ENCODE peak calls at places on chromosomes 4 and X, in six cellular contexts. One of them, this sample, is unnamed.

GRCh38 chrX:40719218-40719617 is 16.1 kb downstream of the MED14 start:
- DNase-seq in CD4-positive, alpha-beta T cell: no peak
- DNase-seq in testis: no peak
- DNase-seq in foreskin fibroblast: peak
- DNase-seq in GM06990: no peak
- DNase-seq in AG04450: peak
- DNase-seq in this sample: no peak

GRCh38 chr4:187586892-187587291 is 408.7 kb upstream of the ZFP42 start:
- DNase-seq in CD4-positive, alpha-beta T cell: no peak
- DNase-seq in AG04450: no peak
- DNase-seq in GM06990: no peak
- DNase-seq in testis: no peak
- DNase-seq in foreskin fibroblast: peak
- DNase-seq in this sample: no peak

GRCh38 chr4:139851133-139851532 is 185.5 kb downstream of the MGST2 start:
- DNase-seq in AG04450: no peak
- DNase-seq in testis: no peak
- DNase-seq in GM06990: no peak
- DNase-seq in foreskin fibroblast: no peak
- DNase-seq in CD4-positive, alpha-beta T cell: no peak
- DNase-seq in this sample: no peak

GRCh38 chrX:94400488-94400887 is 726.5 kb downstream of the FAM133A start:
- DNase-seq in testis: no peak
- DNase-seq in CD4-positive, alpha-beta T cell: no peak
- DNase-seq in AG04450: no peak
- DNase-seq in foreskin fibroblast: no peak
- DNase-seq in GM06990: peak
- DNase-seq in this sample: no peak

GRCh38 chrX:11180571-11180970 is 69.4 kb downstream of the HCCS start:
- DNase-seq in GM06990: no peak
- DNase-seq in CD4-positive, alpha-beta T cell: no peak
- DNase-seq in testis: no peak
- DNase-seq in AG04450: no peak
- DNase-seq in foreskin fibroblast: no peak
- DNase-seq in this sample: no peak

GRCh38 chr4:127291316-127291715 is 341.4 kb upstream of the INTU start:
- DNase-seq in GM06990: no peak
- DNase-seq in testis: no peak
- DNase-seq in foreskin fibroblast: no peak
- DNase-seq in CD4-positive, alpha-beta T cell: no peak
- DNase-seq in AG04450: no peak
- DNase-seq in this sample: no peak

GRCh38 chrX:129522184-129523059 is 868 bp downstream of the SMARCA1 start:
- DNase-seq in foreskin fibroblast: peak
- DNase-seq in testis: peak
- DNase-seq in AG04450: no peak
- DNase-seq in GM06990: no peak
- DNase-seq in CD4-positive, alpha-beta T cell: no peak
- DNase-seq in this sample: peak

GRCh38 chrX:19372170-19373033 is 28.7 kb downstream of the PDHA1 start:
- DNase-seq in GM06990: peak
- DNase-seq in AG04450: peak
- DNase-seq in testis: peak
- DNase-seq in foreskin fibroblast: peak
- DNase-seq in CD4-positive, alpha-beta T cell: peak
- DNase-seq in this sample: peak

GRCh38 chrX:69021095-69021494 is 144.2 kb downstream of the PJA1 start:
- DNase-seq in foreskin fibroblast: no peak
- DNase-seq in testis: no peak
- DNase-seq in GM06990: no peak
- DNase-seq in AG04450: no peak
- DNase-seq in CD4-positive, alpha-beta T cell: no peak
- DNase-seq in this sample: peak

GRCh38 chr4:94728056-94728766 is 29.5 kb upstream of the BMPR1B start:
- DNase-seq in GM06990: no peak
- DNase-seq in foreskin fibroblast: peak
- DNase-seq in testis: no peak
- DNase-seq in CD4-positive, alpha-beta T cell: no peak
- DNase-seq in AG04450: no peak
- DNase-seq in this sample: no peak

GRCh38 chrX:531611-531936 is 99.0 kb upstream of the SHOX start:
- DNase-seq in CD4-positive, alpha-beta T cell: no peak
- DNase-seq in foreskin fibroblast: no peak
- DNase-seq in testis: no peak
- DNase-seq in AG04450: no peak
- DNase-seq in GM06990: no peak
- DNase-seq in this sample: no peak

GRCh38 chrX:3026074-3026588 is 15.1 kb upstream of the ARSF start:
- DNase-seq in GM06990: no peak
- DNase-seq in CD4-positive, alpha-beta T cell: no peak
- DNase-seq in AG04450: no peak
- DNase-seq in foreskin fibroblast: no peak
- DNase-seq in testis: no peak
- DNase-seq in this sample: no peak

GRCh38 chrX:32572644-32573043 is 638.7 kb downstream of the DMD start:
- DNase-seq in foreskin fibroblast: no peak
- DNase-seq in testis: no peak
- DNase-seq in CD4-positive, alpha-beta T cell: no peak
- DNase-seq in GM06990: no peak
- DNase-seq in AG04450: no peak
- DNase-seq in this sample: no peak

GRCh38 chr4:5995901-5996623 is 22.2 kb downstream of the C4orf50 start:
- DNase-seq in CD4-positive, alpha-beta T cell: no peak
- DNase-seq in AG04450: no peak
- DNase-seq in testis: no peak
- DNase-seq in GM06990: peak
- DNase-seq in foreskin fibroblast: no peak
- DNase-seq in this sample: peak

GRCh38 chrX:49165901-49166881 is 3.6 kb downstream of the MAGIX start:
- DNase-seq in GM06990: peak
- DNase-seq in testis: peak
- DNase-seq in foreskin fibroblast: peak
- DNase-seq in AG04450: no peak
- DNase-seq in CD4-positive, alpha-beta T cell: peak
- DNase-seq in this sample: peak
- TF ChIP-seq CTCF in GM06990: peak
- TF ChIP-seq CTCF in testis: no peak
- TF ChIP-seq CTCF in foreskin fibroblast: no peak
- TF ChIP-seq CTCF in AG04450: no peak
- TF ChIP-seq CTCF in CD4-positive, alpha-beta T cell: peak
- TF ChIP-seq CTCF in this sample: no peak

GRCh38 chrX:27399146-27399456 is 64.0 kb downstream of the PPP4R3C start:
- DNase-seq in testis: no peak
- DNase-seq in AG04450: no peak
- DNase-seq in foreskin fibroblast: no peak
- DNase-seq in CD4-positive, alpha-beta T cell: no peak
- DNase-seq in GM06990: no peak
- DNase-seq in this sample: no peak
- TF ChIP-seq CTCF in testis: no peak
- TF ChIP-seq CTCF in AG04450: no peak
- TF ChIP-seq CTCF in foreskin fibroblast: no peak
- TF ChIP-seq CTCF in CD4-positive, alpha-beta T cell: no peak
- TF ChIP-seq CTCF in GM06990: no peak
- TF ChIP-seq CTCF in this sample: no peak

DNA sequence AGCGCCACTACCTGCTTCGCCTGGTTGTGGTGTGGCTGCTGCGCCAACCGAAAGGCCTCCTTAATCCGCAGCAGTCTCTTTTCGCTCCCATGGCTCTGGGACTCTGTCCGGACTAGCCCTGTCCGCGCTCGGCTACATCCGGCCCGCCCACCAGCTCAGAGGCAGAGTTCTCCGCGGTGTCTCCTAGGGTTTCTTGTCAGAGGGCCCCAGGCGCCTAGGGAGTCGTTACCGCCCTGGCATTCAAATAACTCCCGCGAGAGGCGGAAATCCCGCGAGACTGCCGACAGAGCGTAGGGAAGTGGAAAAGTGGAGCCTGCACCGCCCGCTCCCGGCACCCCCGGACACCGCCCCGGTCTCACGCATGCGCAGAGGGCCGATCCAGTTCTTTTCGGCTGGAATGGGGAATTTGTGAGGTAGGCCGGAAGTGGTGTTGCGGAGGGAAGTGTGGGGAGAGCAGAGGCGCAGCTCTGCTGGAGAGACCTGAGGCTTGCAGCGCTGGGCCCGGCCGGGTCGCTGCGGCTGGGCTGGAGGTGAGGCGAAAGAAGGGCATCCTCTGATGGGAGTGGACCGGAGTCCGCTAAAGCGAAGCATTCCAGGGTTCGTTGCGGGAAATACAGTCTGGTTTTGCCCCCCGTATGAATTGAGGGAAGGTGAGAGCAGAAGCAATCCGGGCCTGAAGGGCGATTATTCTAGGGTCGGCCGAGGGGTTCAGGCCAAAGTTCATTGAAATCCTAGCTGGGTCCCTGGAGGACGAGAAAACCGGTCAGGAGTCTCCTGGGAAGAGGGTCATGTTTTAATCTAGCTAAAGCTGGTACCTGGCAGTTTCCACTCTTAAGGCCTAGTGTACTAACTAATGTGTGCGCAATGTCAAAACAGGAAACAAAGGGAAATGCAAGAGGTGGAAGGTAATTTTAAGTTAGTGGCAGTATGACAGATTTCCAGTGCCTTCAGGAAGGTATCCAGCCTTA is at the start of gene FAM200B:
- DNase-seq in GM06990: peak
- DNase-seq in CD4-positive, alpha-beta T cell: peak
- DNase-seq in AG04450: peak
- DNase-seq in testis: peak
- DNase-seq in foreskin fibroblast: peak
- DNase-seq in this sample: peak
- TF ChIP-seq CTCF in GM06990: no peak
- TF ChIP-seq CTCF in CD4-positive, alpha-beta T cell: no peak
- TF ChIP-seq CTCF in AG04450: peak
- TF ChIP-seq CTCF in testis: peak
- TF ChIP-seq CTCF in foreskin fibroblast: no peak
- TF ChIP-seq CTCF in this sample: no peak

DNA sequence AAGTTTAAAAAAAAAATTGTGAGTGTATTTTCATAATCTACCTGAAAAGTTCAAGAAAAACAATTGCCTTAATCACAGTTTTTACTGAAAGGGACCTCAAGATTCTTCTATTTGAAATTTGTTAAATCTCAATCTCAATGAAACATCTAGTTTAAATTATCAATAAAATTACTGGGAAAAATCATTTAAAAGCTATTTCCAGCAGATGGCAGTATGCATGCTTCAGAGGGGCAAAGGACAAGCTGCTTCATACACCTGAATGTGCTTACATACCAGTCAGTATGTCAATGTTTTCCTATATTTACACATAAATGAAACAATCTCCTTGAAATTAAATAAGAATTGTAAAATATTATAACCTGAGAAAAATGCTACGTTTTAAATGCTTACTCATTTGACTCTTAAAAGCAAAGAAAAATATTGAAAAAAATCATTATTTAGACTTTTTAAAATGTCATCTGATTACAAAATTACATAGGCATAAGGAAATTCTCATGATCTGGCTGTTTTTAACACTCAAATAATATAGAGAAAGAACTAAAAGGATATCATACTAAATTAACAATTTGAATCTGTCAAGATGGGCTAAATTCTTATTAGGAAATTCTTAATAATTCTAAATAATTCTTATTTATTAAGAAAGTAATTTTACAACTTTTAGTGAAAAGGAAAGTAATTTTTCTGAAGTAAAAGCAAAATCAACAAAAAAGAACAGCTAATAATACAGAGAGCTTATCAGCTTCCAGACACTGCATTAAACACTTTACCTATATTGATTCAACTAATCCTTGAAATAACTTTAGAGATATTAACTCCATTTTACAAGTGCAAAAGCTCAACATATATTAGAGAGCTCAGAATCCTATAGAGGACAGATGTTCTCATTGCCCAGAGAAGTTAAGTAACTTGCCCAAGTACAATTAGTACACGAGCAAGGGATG is 242.1 kb downstream of the ADAMTS3 start:
- DNase-seq in AG04450: no peak
- DNase-seq in GM06990: no peak
- DNase-seq in foreskin fibroblast: no peak
- DNase-seq in CD4-positive, alpha-beta T cell: no peak
- DNase-seq in testis: no peak
- DNase-seq in this sample: no peak
- TF ChIP-seq CTCF in AG04450: peak
- TF ChIP-seq CTCF in GM06990: peak
- TF ChIP-seq CTCF in foreskin fibroblast: peak
- TF ChIP-seq CTCF in CD4-positive, alpha-beta T cell: peak
- TF ChIP-seq CTCF in testis: peak
- TF ChIP-seq CTCF in this sample: peak

This sample was measured in nephron progenitor cell.